ENCODE peak calls at places on chromosomes 7 and 10, in nine cellular contexts. F, E, M, I, R, H, A, U and T are unnamed samples.

GRCh38 chr10:1779796-1780195 is 42.5 kb upstream of the ADARB2 start:
- DNase-seq in I (no peak), H (no peak), R (no peak), A (no peak), E (no peak), F (no peak), U (no peak), M (no peak), T (no peak)

GRCh38 chr10:78621183-78621789 is 447.5 kb upstream of the ZMIZ1 start:
- DNase-seq in H (no peak), I (no peak), R (no peak), U (no peak), E (no peak), M (no peak), A (no peak), F (peak; percentile 91), T (no peak)

GRCh38 chr7:107833619-107834230 is 30.7 kb upstream of the SLC26A3 start:
- DNase-seq in H (no peak), R (no peak), E (no peak), A (no peak), M (no peak), U (no peak), I (no peak), F (no peak), T (no peak)

GRCh38 chr10:122828716-122829255 is 16.9 kb downstream of the CUZD1 start:
- DNase-seq in I (no peak), M (no peak), F (no peak), R (no peak), U (no peak), A (no peak), H (no peak), E (no peak), T (no peak)

GRCh38 chr10:122435212-122435827 is 19.1 kb upstream of the ARMS2 start:
- DNase-seq in I (no peak), F (peak; percentile 46), U (peak; percentile 55), M (no peak), R (peak; percentile 61), A (no peak), E (peak; percentile 75), H (no peak), T (peak; percentile 50)

GRCh38 chr10:47295411-47295810 is 4.6 kb upstream of the GDF10 start:
- DNase-seq in A (no peak), H (no peak), I (no peak), E (no peak), F (no peak), M (no peak), U (no peak), R (no peak), T (no peak)

GRCh38 chr10:70513848-70514309 is 35.3 kb downstream of the PALD1 start:
- DNase-seq in F (peak; percentile 61), A (no peak), H (no peak), M (no peak), I (no peak), U (no peak), R (no peak), E (no peak), T (no peak)

GRCh38 chr10:123766761-123767160 is 100.6 kb downstream of the GPR26 start:
- DNase-seq in F (no peak), E (no peak), I (no peak), H (no peak), R (no peak), A (no peak), U (no peak), M (no peak), T (no peak)

GRCh38 chr10:26573674-26574073 is 123.8 kb upstream of the PDSS1 start:
- DNase-seq in H (no peak), U (no peak), A (no peak), I (no peak), E (peak; percentile 24), M (no peak), F (no peak), R (peak; percentile 44), T (no peak)

GRCh38 chr10:119207367-119207668 is at the start of gene GRK5:
- DNase-seq in F (peak; percentile 95), R (peak; percentile 92), A (peak; percentile 95), H (peak; percentile 86), E (peak; percentile 97), I (peak; percentile 97), M (peak; percentile 93), U (peak; percentile 98), T (peak; percentile 97)

GRCh38 chr7:131950758-131951157 is 394.3 kb upstream of the PODXL start:
- DNase-seq in R (no peak), I (no peak), A (no peak), F (no peak), H (no peak), U (no peak), E (no peak), M (no peak), T (no peak)

GRCh38 chr7:157488326-157488725 is 151.5 kb downstream of the DNAJB6 start:
- DNase-seq in F (peak; percentile 73), H (no peak), R (no peak), U (no peak), A (no peak), E (no peak), I (no peak), M (no peak), T (no peak)

GRCh38 chr7:79837915-79838314 is 296.7 kb upstream of the GNAI1 start:
- DNase-seq in F (no peak), I (no peak), A (no peak), E (no peak), U (no peak), R (no peak), M (no peak), H (no peak), T (no peak)

GRCh38 chr7:154726368-154726767 is 276.6 kb downstream of the PAXIP1 start:
- DNase-seq in E (no peak), A (no peak), U (no peak), M (no peak), F (no peak), I (no peak), R (no peak), H (no peak), T (no peak)

GRCh38 chr10:71429304-71429703 is 32.6 kb downstream of the CDH23 start:
- DNase-seq in R (no peak), A (no peak), H (no peak), I (no peak), F (no peak), U (no peak), M (no peak), E (no peak), T (no peak)

GRCh38 chr7:43870316-43870715 is 999 bp upstream of the MRPS24 start:
- DNase-seq in R (no peak), U (no peak), F (peak; percentile 10), E (peak; percentile 71), H (no peak), M (no peak), I (no peak), A (no peak), T (peak; percentile 32)

GRCh38 chr10:72074413-72075183 is 13.8 kb downstream of the SPOCK2 start:
- DNase-seq in R (no peak), H (no peak), M (no peak), A (no peak), F (no peak), U (no peak), E (no peak), I (no peak), T (no peak)

GRCh38 chr10:78869508-78870439 is 199.0 kb upstream of the ZMIZ1 start:
- DNase-seq in R (no peak), U (no peak), E (no peak), M (no peak), A (no peak), H (no peak), F (no peak), I (no peak), T (no peak)

GRCh38 chr7:136074840-136075239 is 97.7 kb upstream of the MTPN start:
- DNase-seq in I (no peak), A (no peak), R (no peak), M (no peak), U (no peak), F (peak; percentile 95), E (no peak), H (no peak), T (no peak)

GRCh38 chr7:101035941-101036340 is 16.1 kb downstream of the MUC17 start:
- DNase-seq in E (no peak), U (no peak), F (no peak), A (no peak), M (no peak), I (no peak), H (no peak), R (no peak), T (no peak)

GRCh38 chr10:59907537-59907917 is 1.2 kb upstream of the CCDC6 start:
- DNase-seq in F (peak; percentile 46), H (no peak), E (no peak), A (no peak), U (no peak), I (no peak), M (no peak), R (no peak), T (no peak)

GRCh38 chr7:4612939-4613841 is 68.9 kb upstream of the FOXK1 start:
- DNase-seq in I (no peak), A (no peak), U (peak; percentile 29), R (no peak), E (peak; percentile 42), M (no peak), H (no peak), F (no peak), T (peak; percentile 37)